ENCODE peak calls at places on chromosomes 7 and 10, in seven cellular contexts. N is K562, I is IMR-90, H is hepatocyte, J is PC-9, K is mammary epithelial cell, P is HCT116. L is an unnamed sample.

GRCh38 chr10:105024184-105024583 is 383.1 kb downstream of the SORCS3 start:
- DNase-seq in N (no peak), I (no peak), H (no peak), J (no peak), K (no peak), P (no peak), L (no peak)

GRCh38 chr10:8095962-8096361 is 41.5 kb downstream of the GATA3 start:
- DNase-seq in N (no peak), I (no peak), H (no peak), J (no peak), K (no peak), P (no peak), L (no peak)

GRCh38 chr10:88913157-88913556 is 33.1 kb downstream of the STAMBPL1 start:
- DNase-seq in N (no peak), I (peak; percentile 37), H (peak; percentile 13), J (no peak), K (no peak), P (no peak), L (no peak)

GRCh38 chr10:70891636-70892035 is 3.3 kb upstream of the PCBD1 start:
- DNase-seq in N (no peak), I (no peak), H (no peak), J (no peak), K (no peak), P (no peak), L (peak; percentile 29)

GRCh38 chr7:110964770-110965169 is 126.2 kb upstream of the LRRN3 start:
- DNase-seq in N (no peak), I (peak; percentile 13), H (no peak), J (no peak), K (no peak), P (no peak), L (peak; percentile 68)

GRCh38 chr7:23106491-23106800 is 861 bp downstream of the KLHL7 start:
- DNase-seq in N (no peak), I (no peak), H (no peak), J (no peak), K (no peak), P (no peak), L (peak; percentile 28)

GRCh38 chr10:131609176-131609575 is 291.6 kb upstream of the PPP2R2D start:
- DNase-seq in N (no peak), I (no peak), H (no peak), J (no peak), K (no peak), P (no peak), L (no peak)

GRCh38 chr7:78307892-78308291 is 509.3 kb downstream of the PHTF2 start:
- DNase-seq in N (no peak), I (no peak), H (no peak), J (no peak), K (no peak), P (no peak), L (no peak)

GRCh38 chr7:51075681-51076580 is 240.7 kb downstream of the COBL start:
- DNase-seq in N (no peak), I (no peak), H (no peak), J (no peak), K (no peak), P (no peak), L (no peak)

GRCh38 chr10:78178940-78179339 is 145.3 kb downstream of the RPS24 start:
- DNase-seq in N (no peak), I (peak; percentile 56), H (no peak), J (peak; percentile 7), K (peak; percentile 52), P (no peak), L (peak; percentile 23)

GRCh38 chr7:89887489-89887888 is 266.8 kb upstream of the STEAP1 start:
- DNase-seq in N (no peak), I (no peak), H (peak; percentile 26), J (no peak), K (peak; percentile 0), P (no peak), L (no peak)

GRCh38 chr7:127598318-127598717 is 4.8 kb downstream of the FSCN3 start:
- DNase-seq in N (peak; percentile 68), I (no peak), H (no peak), J (no peak), K (no peak), P (peak; percentile 49), L (no peak)

GRCh38 chr7:2128601-2129375 is 104.0 kb downstream of the MAD1L1 start:
- DNase-seq in N (no peak), I (no peak), H (no peak), J (no peak), K (no peak), P (no peak), L (no peak)

GRCh38 chr10:74753295-74754211 is 72.8 kb upstream of the KAT6B start:
- DNase-seq in N (no peak), I (peak; percentile 20), H (peak; percentile 53), J (no peak), K (no peak), P (no peak), L (peak; percentile 68)

GRCh38 chr7:78530351-78530750 is 731.8 kb downstream of the PHTF2 start:
- DNase-seq in N (no peak), I (peak; percentile 83), H (no peak), J (no peak), K (peak; percentile 40), P (no peak), L (peak; percentile 55)

GRCh38 chr7:27842094-27842493 is 102.1 kb downstream of the TAX1BP1 start:
- DNase-seq in N (peak; percentile 41), I (no peak), H (no peak), J (no peak), K (no peak), P (no peak), L (no peak)

GRCh38 chr7:35831208-35831607 is 30.4 kb downstream of the SEPTIN7 start:
- DNase-seq in N (no peak), I (peak; percentile 50), H (no peak), J (no peak), K (no peak), P (no peak), L (peak; percentile 51)

GRCh38 chr10:93995598-93996271 is 2.0 kb downstream of the PLCE1 start:
- DNase-seq in N (no peak), I (peak; percentile 68), H (no peak), J (peak; percentile 34), K (peak; percentile 64), P (no peak), L (peak; percentile 81)
- TF ChIP-seq CTCF in N (no peak), I (no peak), H (no peak), J (no peak), K (no peak), P (no peak), L (no peak)

GRCh38 chr7:29040570-29040906 is 82.4 kb upstream of the TRIL start:
- DNase-seq in N (no peak), I (no peak), H (no peak), J (no peak), K (no peak), P (no peak), L (peak; percentile 42)

GRCh38 chr7:29033584-29033983 is 75.5 kb upstream of the TRIL start:
- DNase-seq in N (no peak), I (no peak), H (no peak), J (no peak), K (no peak), P (no peak), L (no peak)

GRCh38 chr7:29038463-29038862 is 80.3 kb upstream of the TRIL start:
- DNase-seq in N (no peak), I (no peak), H (no peak), J (no peak), K (no peak), P (no peak), L (peak; percentile 68)

GRCh38 chr7:29039747-29040569 is 81.8 kb upstream of the TRIL start:
- DNase-seq in N (no peak), I (no peak), H (no peak), J (no peak), K (no peak), P (no peak), L (peak; percentile 62)

DNA sequence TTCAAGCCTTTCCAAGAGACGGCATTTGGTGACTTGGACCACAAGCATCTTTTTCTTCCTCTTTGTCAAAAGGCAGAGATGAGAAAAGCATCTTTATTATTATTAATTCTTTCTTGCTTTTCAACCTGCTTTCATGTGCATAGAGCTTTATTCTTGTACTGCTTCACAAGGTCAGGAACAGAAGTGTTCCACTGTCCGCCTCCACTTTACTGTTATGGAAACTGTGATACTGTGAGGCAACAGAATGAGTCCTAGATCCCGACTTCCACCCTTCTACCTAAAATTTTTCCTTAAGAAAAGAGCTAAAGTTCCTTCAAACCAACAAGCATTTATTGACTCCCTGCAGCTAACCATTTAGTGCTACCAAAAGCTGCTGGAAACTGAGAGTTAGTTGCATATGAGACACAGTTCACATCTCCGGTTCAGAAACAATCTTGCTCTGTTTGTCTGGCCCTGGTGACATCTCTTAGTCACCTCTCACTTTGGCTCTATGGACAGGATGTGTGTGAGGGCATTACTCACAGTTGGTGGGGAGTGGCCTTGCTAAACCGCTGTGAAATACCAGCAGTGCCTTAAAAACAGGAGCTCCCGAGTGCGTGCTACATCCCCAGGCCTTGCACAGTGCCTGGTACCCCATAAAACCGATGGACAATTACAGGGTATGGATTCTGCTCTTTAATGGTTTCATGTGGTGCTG is 77.1 kb upstream of the TRIL start:
- DNase-seq in N (no peak), I (peak; percentile 58), H (no peak), J (no peak), K (peak; percentile 83), P (peak; percentile 65), L (peak; percentile 92)
- H2AFZ ChIP-seq in N (no peak overlapping the region), I (no peak overlapping the region), H (no peak overlapping the region), J (no peak overlapping the region), K (no peak overlapping the region), P (no peak overlapping the region), L (peak overlapping the region; percentile 13)

GRCh38 chr7:19102884-19103283 is 14.6 kb downstream of the TWIST1 start:
- DNase-seq in N (no peak), I (no peak), H (no peak), J (no peak), K (no peak), P (no peak), L (no peak)

GRCh38 chr7:19099924-19100323 is 17.5 kb downstream of the TWIST1 start:
- DNase-seq in N (no peak), I (no peak), H (no peak), J (no peak), K (no peak), P (no peak), L (no peak)

GRCh38 chr7:19099194-19099593 is 18.2 kb downstream of the TWIST1 start:
- DNase-seq in N (no peak), I (no peak), H (no peak), J (no peak), K (no peak), P (no peak), L (no peak)

GRCh38 chr7:19098510-19098909 is 18.9 kb downstream of the TWIST1 start:
- DNase-seq in N (no peak), I (no peak), H (no peak), J (no peak), K (no peak), P (no peak), L (no peak)

DNA sequence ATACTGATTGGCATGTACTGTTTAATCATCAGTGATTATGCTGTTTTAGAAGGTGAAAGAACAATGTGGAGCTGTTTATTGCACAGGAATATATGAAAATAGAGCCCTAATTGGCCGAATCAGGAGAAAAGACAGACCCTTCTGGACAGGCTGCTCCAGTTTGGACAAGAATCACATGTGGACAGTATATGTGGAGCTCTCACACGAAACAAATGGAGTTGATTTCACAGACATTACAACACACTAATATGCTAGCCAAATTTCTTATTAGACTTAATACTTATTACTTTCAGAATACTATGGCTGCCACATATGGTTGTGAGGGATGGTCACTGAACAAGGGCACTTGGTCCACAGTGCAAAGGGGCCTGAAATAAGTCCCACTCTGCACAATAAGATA is 15.5 kb downstream of the TWIST1 start:
- DNase-seq in N (no peak), I (no peak), H (no peak), J (no peak), K (no peak), P (no peak), L (no peak)
- H3K4me1 ChIP-seq in N (no peaks in the 10 kb centered on the region), I (no peaks in the 10 kb centered on the region), H (peaks cover 10% of the 10 kb centered on the region), J (peaks cover 10% of the 10 kb centered on the region), K (no peaks in the 10 kb centered on the region), P (peaks cover 6% of the 10 kb centered on the region), L (peaks cover 10% of the 10 kb centered on the region)

GRCh38 chr10:76337641-76338040 is 906.2 kb downstream of the LRMDA start:
- DNase-seq in N (no peak), I (peak; percentile 92), H (no peak), J (no peak), K (peak; percentile 41), P (no peak), L (peak; percentile 83)
- TF ChIP-seq CTCF in N (no peak), I (no peak), H (no peak), J (no peak), K (no peak), P (no peak), L (no peak)

L was measured in astrocyte.